ENCODE peak calls at places on chromosomes 5 and 9, in eight cellular contexts. H, W, A, M, O, F, L and C are unnamed samples.

GRCh38 chr9:14538529-14538928 is 154.7 kb downstream of the ZDHHC21 start:
- DNase-seq in L (no peak), M (no peak), W (no peak), H (no peak), F (no peak), A (no peak), O (no peak), C (no peak)

GRCh38 chr5:2900360-2900759 is 148.9 kb upstream of the IRX2 start:
- DNase-seq in F (no peak), M (no peak), W (no peak), H (no peak), L (no peak), O (no peak), A (no peak), C (no peak)

GRCh38 chr5:77847814-77848290 is 71.7 kb upstream of the TBCA start:
- DNase-seq in A (no peak), M (no peak), W (no peak), F (no peak), H (no peak), O (no peak), L (no peak), C (no peak)

GRCh38 chr5:149735066-149735465 is 5.0 kb downstream of the PPARGC1B start:
- DNase-seq in H (no peak), O (no peak), A (peak; percentile 33), L (no peak), M (no peak), F (peak; percentile 15), W (peak; percentile 56), C (no peak)

GRCh38 chr5:111735829-111736228 is 21.2 kb downstream of the NREP start:
- DNase-seq in A (peak; percentile 96), L (no peak), M (no peak), F (no peak), O (no peak), W (no peak), H (no peak), C (no peak)

GRCh38 chr5:23994581-23995370 is 487.4 kb downstream of the PRDM9 start:
- DNase-seq in O (no peak), L (no peak), H (no peak), F (no peak), M (no peak), A (no peak), W (no peak), C (no peak)

GRCh38 chr5:61232490-61232889 is 70.2 kb upstream of the SMIM15 start:
- DNase-seq in H (no peak), F (no peak), W (no peak), A (peak; percentile 64), O (no peak), L (no peak), M (no peak), C (no peak)

GRCh38 chr9:131669234-131670172 is 70.4 kb downstream of the RAPGEF1 start:
- DNase-seq in A (no peak), H (no peak), M (no peak), W (no peak), O (no peak), F (no peak), L (no peak), C (no peak)

GRCh38 chr5:15376803-15377202 is 123.2 kb upstream of the FBXL7 start:
- DNase-seq in O (no peak), A (peak; percentile 49), L (no peak), F (no peak), W (no peak), H (no peak), M (no peak), C (no peak)

GRCh38 chr5:147384346-147385193 is 125.3 kb downstream of the DPYSL3 start:
- DNase-seq in M (no peak), F (no peak), O (no peak), L (no peak), A (no peak), H (no peak), W (no peak), C (no peak)

GRCh38 chr5:127229185-127229889 is 61.3 kb upstream of the MEGF10 start:
- DNase-seq in A (peak; percentile 26), L (peak; percentile 66), H (peak; percentile 11), O (peak; percentile 8), F (peak; percentile 70), W (peak; percentile 47), M (no peak), C (peak; percentile 47)

GRCh38 chr9:11158063-11158462 is 545.3 kb upstream of the PTPRD start:
- DNase-seq in O (no peak), H (no peak), L (no peak), M (no peak), F (no peak), W (no peak), A (no peak), C (no peak)

GRCh38 chr5:103035701-103036100 is 84.2 kb downstream of the GIN1 start:
- DNase-seq in W (no peak), O (no peak), M (no peak), H (no peak), L (no peak), A (peak; percentile 17), F (no peak), C (no peak)

GRCh38 chr5:39730011-39730410 is 305.2 kb upstream of the DAB2 start:
- DNase-seq in H (no peak), A (no peak), O (no peak), M (no peak), F (no peak), L (no peak), W (peak; percentile 43), C (no peak)

GRCh38 chr5:178509491-178510057 is 80.6 kb downstream of the COL23A1 start:
- DNase-seq in O (no peak), H (no peak), A (no peak), W (no peak), L (no peak), F (no peak), M (no peak), C (no peak)

GRCh38 chr9:36870960-36871359 is 163.1 kb downstream of the PAX5 start:
- DNase-seq in H (no peak), M (no peak), F (no peak), W (no peak), L (no peak), O (no peak), A (no peak), C (no peak)

GRCh38 chr9:34601883-34602570 is 9.9 kb downstream of the RPP25L start:
- DNase-seq in O (no peak), A (no peak), H (no peak), L (no peak), M (no peak), W (no peak), F (no peak), C (no peak)

GRCh38 chr5:168648576-168648975 is 69.4 kb upstream of the PANK3 start:
- DNase-seq in M (no peak), A (no peak), W (no peak), F (no peak), L (no peak), O (no peak), H (no peak), C (no peak)

GRCh38 chr5:150411245-150411979 is 1.3 kb downstream of the CD74 start:
- DNase-seq in O (peak; percentile 36), M (no peak), F (peak; percentile 61), W (no peak), A (peak; percentile 23), L (peak; percentile 81), H (no peak), C (peak; percentile 60)

GRCh38 chr9:79858509-79858908 is 286.7 kb downstream of the TLE4 start:
- DNase-seq in A (peak; percentile 55), F (peak; percentile 0), L (no peak), H (no peak), M (no peak), O (no peak), W (no peak), C (no peak)

GRCh38 chr9:71552480-71552879 is 215.8 kb downstream of the CEMIP2 start:
- DNase-seq in A (no peak), F (peak; percentile 9), H (no peak), L (no peak), W (no peak), M (no peak), O (no peak), C (no peak)

GRCh38 chr9:78213696-78214095 is 22.2 kb upstream of the CEP78 start:
- DNase-seq in A (peak; percentile 42), W (no peak), F (no peak), M (no peak), H (no peak), O (no peak), L (no peak), C (no peak)

GRCh38 chr5:109231331-109231730 is 178.4 kb downstream of the PJA2 start:
- DNase-seq in L (no peak), M (no peak), F (no peak), A (no peak), O (no peak), H (no peak), W (no peak), C (no peak)

GRCh38 chr9:98158071-98158791 is 34.2 kb downstream of the CORO2A start:
- DNase-seq in L (no peak), F (peak; percentile 23), A (no peak), O (no peak), W (peak; percentile 37), M (no peak), H (no peak), C (no peak)

GRCh38 chr5:168328804-168329203 is 37.4 kb downstream of the WWC1 start:
- DNase-seq in L (no peak), F (peak; percentile 78), H (peak; percentile 82), W (peak; percentile 65), A (no peak), M (no peak), O (no peak), C (no peak)

GRCh38 chr9:131607591-131607990 is 62.3 kb downstream of the PRRT1B start:
- DNase-seq in M (no peak), A (no peak), L (no peak), W (no peak), O (no peak), F (no peak), H (no peak), C (no peak)

GRCh38 chr5:130963798-130964197 is 201.3 kb downstream of the HINT1 start:
- DNase-seq in A (no peak), F (no peak), L (no peak), M (no peak), H (no peak), W (no peak), O (no peak), C (no peak)

GRCh38 chr5:151450605-151451004 is 3.2 kb downstream of the SLC36A1 start:
- DNase-seq in W (no peak), O (no peak), F (no peak), M (no peak), H (no peak), L (no peak), A (no peak), C (no peak)

GRCh38 chr9:69376651-69377050 is 51.6 kb downstream of the ENTREP1 start:
- DNase-seq in H (no peak), W (peak; percentile 60), F (no peak), A (peak; percentile 95), M (peak; percentile 19), L (no peak), O (no peak), C (no peak)

GRCh38 chr9:134489621-134490380 is 151.8 kb upstream of the COL5A1 start:
- DNase-seq in M (no peak), F (no peak), O (no peak), L (no peak), A (no peak), W (no peak), H (no peak), C (peak; percentile 2)

GRCh38 chr5:34415559-34416198 is 240.4 kb upstream of the RAI14 start:
- DNase-seq in F (no peak), O (no peak), L (no peak), A (peak; percentile 55), H (no peak), M (no peak), W (no peak), C (no peak)

GRCh38 chr9:128552744-128553221 is 396 bp downstream of the SPTAN1 start:
- DNase-seq in A (peak; percentile 26), O (peak; percentile 16), M (no peak), F (peak; percentile 40), L (no peak), W (no peak), H (peak; percentile 18), C (peak; percentile 42)